ENCODE peak calls at places on chromosomes 16 and 17, in six cellular contexts. One of them, this sample, is unnamed.

GRCh38 chr16:61678182-61678581 is 358.1 kb downstream of the CDH8 start:
- DNase-seq in HCT116: no peak
- DNase-seq in HepG2: no peak
- DNase-seq in SK-N-SH: no peak
- DNase-seq in GM12878: no peak
- DNase-seq in K562: no peak
- DNase-seq in this sample: no peak

GRCh38 chr17:38663125-38663751 is 11.5 kb downstream of the EPOP start:
- DNase-seq in HCT116: peak; percentile 74
- DNase-seq in HepG2: peak; percentile 90
- DNase-seq in SK-N-SH: peak; percentile 88
- DNase-seq in GM12878: no peak
- DNase-seq in K562: peak; percentile 78
- DNase-seq in this sample: peak; percentile 88

GRCh38 chr16:68994324-68994723 is 111.1 kb upstream of the HAS3 start:
- DNase-seq in HCT116: no peak
- DNase-seq in HepG2: peak; percentile 35
- DNase-seq in SK-N-SH: no peak
- DNase-seq in GM12878: no peak
- DNase-seq in K562: no peak
- DNase-seq in this sample: no peak

GRCh38 chr17:76427457-76428231 is 25.3 kb downstream of the UBE2O start:
- DNase-seq in HCT116: no peak
- DNase-seq in HepG2: no peak
- DNase-seq in SK-N-SH: no peak
- DNase-seq in GM12878: no peak
- DNase-seq in K562: no peak
- DNase-seq in this sample: no peak

GRCh38 chr16:759110-759910 is 1.2 kb upstream of the MSLN start:
- DNase-seq in HCT116: no peak
- DNase-seq in HepG2: no peak
- DNase-seq in SK-N-SH: no peak
- DNase-seq in GM12878: no peak
- DNase-seq in K562: no peak
- DNase-seq in this sample: no peak

GRCh38 chr16:50833929-50834328 is 92.0 kb downstream of the CYLD start:
- DNase-seq in HCT116: no peak
- DNase-seq in HepG2: no peak
- DNase-seq in SK-N-SH: no peak
- DNase-seq in GM12878: no peak
- DNase-seq in K562: no peak
- DNase-seq in this sample: no peak

GRCh38 chr17:7932483-7932891 is 481 bp downstream of the CNTROB start:
- DNase-seq in HCT116: no peak
- DNase-seq in HepG2: peak; percentile 12
- DNase-seq in SK-N-SH: peak; percentile 60
- DNase-seq in GM12878: no peak
- DNase-seq in K562: peak; percentile 30
- DNase-seq in this sample: peak; percentile 41

GRCh38 chr17:72297326-72298115 is 176.7 kb downstream of the SOX9 start:
- DNase-seq in HCT116: peak; percentile 48
- DNase-seq in HepG2: no peak
- DNase-seq in SK-N-SH: no peak
- DNase-seq in GM12878: no peak
- DNase-seq in K562: no peak
- DNase-seq in this sample: no peak

GRCh38 chr17:40091691-40092397 is 8.5 kb downstream of the NR1D1 start:
- DNase-seq in HCT116: no peak
- DNase-seq in HepG2: no peak
- DNase-seq in SK-N-SH: no peak
- DNase-seq in GM12878: no peak
- DNase-seq in K562: no peak
- DNase-seq in this sample: no peak

GRCh38 chr17:54945246-54945645 is 23.2 kb downstream of the COX11 start:
- DNase-seq in HCT116: no peak
- DNase-seq in HepG2: no peak
- DNase-seq in SK-N-SH: no peak
- DNase-seq in GM12878: no peak
- DNase-seq in K562: no peak
- DNase-seq in this sample: no peak

GRCh38 chr16:1532081-1532760 is 1.2 kb upstream of the TMEM204 start:
- DNase-seq in HCT116: no peak
- DNase-seq in HepG2: no peak
- DNase-seq in SK-N-SH: no peak
- DNase-seq in GM12878: no peak
- DNase-seq in K562: no peak
- DNase-seq in this sample: no peak

GRCh38 chr16:56382901-56383355 is 42.4 kb downstream of the AMFR start:
- DNase-seq in HCT116: no peak
- DNase-seq in HepG2: peak; percentile 56
- DNase-seq in SK-N-SH: no peak
- DNase-seq in GM12878: no peak
- DNase-seq in K562: no peak
- DNase-seq in this sample: peak; percentile 35

GRCh38 chr16:67538666-67539101 is 10.1 kb downstream of the RIPOR1 start:
- DNase-seq in HCT116: no peak
- DNase-seq in HepG2: no peak
- DNase-seq in SK-N-SH: peak; percentile 38
- DNase-seq in GM12878: no peak
- DNase-seq in K562: no peak
- DNase-seq in this sample: no peak

GRCh38 chr17:17535957-17536356 is 39.8 kb upstream of the RASD1 start:
- DNase-seq in HCT116: no peak
- DNase-seq in HepG2: no peak
- DNase-seq in SK-N-SH: peak; percentile 62
- DNase-seq in GM12878: no peak
- DNase-seq in K562: no peak
- DNase-seq in this sample: no peak

GRCh38 chr16:57145046-57145963 is 40.5 kb downstream of the PSME3IP1 start:
- DNase-seq in HCT116: no peak
- DNase-seq in HepG2: no peak
- DNase-seq in SK-N-SH: no peak
- DNase-seq in GM12878: no peak
- DNase-seq in K562: peak; percentile 79
- DNase-seq in this sample: no peak

GRCh38 chr16:71637398-71637797 is 11.4 kb downstream of the MARVELD3 start:
- DNase-seq in HCT116: no peak
- DNase-seq in HepG2: no peak
- DNase-seq in SK-N-SH: no peak
- DNase-seq in GM12878: no peak
- DNase-seq in K562: no peak
- DNase-seq in this sample: no peak

GRCh38 chr16:966035-966434 is 4.7 kb downstream of the LMF1 start:
- DNase-seq in HCT116: no peak
- DNase-seq in HepG2: no peak
- DNase-seq in SK-N-SH: no peak
- DNase-seq in GM12878: no peak
- DNase-seq in K562: no peak
- DNase-seq in this sample: no peak

GRCh38 chr16:86202760-86203426 is 303.9 kb downstream of the IRF8 start:
- DNase-seq in HCT116: no peak
- DNase-seq in HepG2: no peak
- DNase-seq in SK-N-SH: no peak
- DNase-seq in GM12878: no peak
- DNase-seq in K562: no peak
- DNase-seq in this sample: no peak

GRCh38 chr17:31733326-31733725 is 125.7 kb downstream of the COPRS start:
- DNase-seq in HCT116: no peak
- DNase-seq in HepG2: no peak
- DNase-seq in SK-N-SH: no peak
- DNase-seq in GM12878: no peak
- DNase-seq in K562: no peak
- DNase-seq in this sample: no peak

GRCh38 chr17:64741038-64741641 is 79.0 kb upstream of the SMURF2 start:
- DNase-seq in HCT116: no peak
- DNase-seq in HepG2: no peak
- DNase-seq in SK-N-SH: no peak
- DNase-seq in GM12878: no peak
- DNase-seq in K562: no peak
- DNase-seq in this sample: no peak

GRCh38 chr16:86978445-86979030 is 338.7 kb downstream of the C16orf95 start:
- DNase-seq in HCT116: no peak
- DNase-seq in HepG2: no peak
- DNase-seq in SK-N-SH: no peak
- DNase-seq in GM12878: no peak
- DNase-seq in K562: no peak
- DNase-seq in this sample: no peak

GRCh38 chr16:28491080-28491969 is 549 bp downstream of the CLN3 start:
- DNase-seq in HCT116: no peak
- DNase-seq in HepG2: peak; percentile 49
- DNase-seq in SK-N-SH: peak; percentile 68
- DNase-seq in GM12878: no peak
- DNase-seq in K562: peak; percentile 74
- DNase-seq in this sample: no peak

GRCh38 chr16:86783626-86784266 is 205.4 kb downstream of the FOXL1 start:
- DNase-seq in HCT116: no peak
- DNase-seq in HepG2: no peak
- DNase-seq in SK-N-SH: no peak
- DNase-seq in GM12878: no peak
- DNase-seq in K562: no peak
- DNase-seq in this sample: no peak

GRCh38 chr17:15157051-15157450 is 108.1 kb downstream of the PMP22 start:
- DNase-seq in HCT116: no peak
- DNase-seq in HepG2: no peak
- DNase-seq in SK-N-SH: no peak
- DNase-seq in GM12878: no peak
- DNase-seq in K562: no peak
- DNase-seq in this sample: no peak

GRCh38 chr16:50946098-50946497 is 204.2 kb downstream of the CYLD start:
- DNase-seq in HCT116: no peak
- DNase-seq in HepG2: no peak
- DNase-seq in SK-N-SH: no peak
- DNase-seq in GM12878: no peak
- DNase-seq in K562: no peak
- DNase-seq in this sample: no peak

GRCh38 chr16:11719171-11719570 is 23.5 kb downstream of the TXNDC11 start:
- DNase-seq in HCT116: no peak
- DNase-seq in HepG2: peak; percentile 60
- DNase-seq in SK-N-SH: no peak
- DNase-seq in GM12878: no peak
- DNase-seq in K562: no peak
- DNase-seq in this sample: no peak

DNA sequence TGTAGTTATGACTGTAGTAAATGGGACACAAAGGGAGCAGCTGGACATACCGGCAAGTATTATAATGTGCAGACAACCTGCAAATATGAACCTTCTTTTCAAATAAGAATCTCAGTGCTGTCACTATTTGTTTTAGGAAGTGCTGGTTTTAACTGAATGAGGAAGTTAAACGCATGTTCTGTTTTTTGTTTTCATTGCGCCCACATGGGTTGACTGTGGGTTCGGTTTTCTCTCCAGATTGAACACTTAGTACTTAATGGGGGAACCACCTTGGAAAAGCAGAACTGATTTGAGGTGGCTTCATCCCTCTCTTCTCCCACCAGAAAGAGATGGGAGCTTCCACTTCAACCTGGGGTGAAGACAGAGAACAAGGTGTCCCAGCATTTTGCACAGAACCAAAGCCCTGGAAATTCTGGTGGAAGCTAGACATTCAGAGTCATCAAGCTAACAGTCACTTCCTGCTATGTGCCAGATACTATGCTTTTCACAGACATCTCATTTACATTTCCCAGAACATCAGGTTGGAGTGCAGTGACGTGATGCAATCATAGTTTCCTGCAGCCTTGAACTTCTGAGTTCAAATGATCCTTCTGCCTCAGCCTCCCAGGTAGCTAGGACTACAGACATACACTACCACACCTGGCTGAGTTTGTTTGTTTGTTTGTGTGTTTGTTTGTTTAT is 149.8 kb downstream of the CDH13 start:
- DNase-seq in HCT116: no peak
- DNase-seq in HepG2: no peak
- DNase-seq in SK-N-SH: no peak
- DNase-seq in GM12878: no peak
- DNase-seq in K562: no peak
- DNase-seq in this sample: no peak
- TF ChIP-seq JUND in HCT116: no peak
- TF ChIP-seq JUND in HepG2: no peak
- TF ChIP-seq JUND in SK-N-SH: no peak
- TF ChIP-seq JUND in GM12878: no peak
- TF ChIP-seq JUND in K562: no peak
- TF ChIP-seq JUND in this sample: no peak

GRCh38 chr17:80888276-80889160 is 103.1 kb upstream of the CHMP6 start:
- DNase-seq in HCT116: no peak
- DNase-seq in HepG2: no peak
- DNase-seq in SK-N-SH: no peak
- DNase-seq in GM12878: no peak
- DNase-seq in K562: no peak
- DNase-seq in this sample: no peak

GRCh38 chr17:80890551-80890930 is 101.1 kb upstream of the CHMP6 start:
- DNase-seq in HCT116: no peak
- DNase-seq in HepG2: no peak
- DNase-seq in SK-N-SH: no peak
- DNase-seq in GM12878: no peak
- DNase-seq in K562: no peak
- DNase-seq in this sample: no peak

GRCh38 chr17:80891096-80892018 is 100.3 kb upstream of the CHMP6 start:
- DNase-seq in HCT116: peak; percentile 96
- DNase-seq in HepG2: no peak
- DNase-seq in SK-N-SH: no peak
- DNase-seq in GM12878: peak; percentile 56
- DNase-seq in K562: peak; percentile 74
- DNase-seq in this sample: no peak

GRCh38 chr17:80889231-80889896 is 102.3 kb upstream of the CHMP6 start:
- DNase-seq in HCT116: no peak
- DNase-seq in HepG2: no peak
- DNase-seq in SK-N-SH: no peak
- DNase-seq in GM12878: no peak
- DNase-seq in K562: no peak
- DNase-seq in this sample: no peak

GRCh38 chr17:80889897-80890550 is 101.6 kb upstream of the CHMP6 start:
- DNase-seq in HCT116: no peak
- DNase-seq in HepG2: no peak
- DNase-seq in SK-N-SH: no peak
- DNase-seq in GM12878: no peak
- DNase-seq in K562: no peak
- DNase-seq in this sample: no peak
- TF ChIP-seq JUND in HCT116: no peak
- TF ChIP-seq JUND in HepG2: no peak
- TF ChIP-seq JUND in SK-N-SH: no peak
- TF ChIP-seq JUND in GM12878: no peak
- TF ChIP-seq JUND in K562: no peak
- TF ChIP-seq JUND in this sample: no peak

GRCh38 chr16:88622125-88622524 is 16.2 kb upstream of the IL17C start:
- DNase-seq in HCT116: no peak
- DNase-seq in HepG2: no peak
- DNase-seq in SK-N-SH: no peak
- DNase-seq in GM12878: no peak
- DNase-seq in K562: no peak
- DNase-seq in this sample: no peak
- TF ChIP-seq JUND in HCT116: no peak
- TF ChIP-seq JUND in HepG2: no peak
- TF ChIP-seq JUND in SK-N-SH: no peak
- TF ChIP-seq JUND in GM12878: no peak
- TF ChIP-seq JUND in K562: no peak
- TF ChIP-seq JUND in this sample: no peak

DNA sequence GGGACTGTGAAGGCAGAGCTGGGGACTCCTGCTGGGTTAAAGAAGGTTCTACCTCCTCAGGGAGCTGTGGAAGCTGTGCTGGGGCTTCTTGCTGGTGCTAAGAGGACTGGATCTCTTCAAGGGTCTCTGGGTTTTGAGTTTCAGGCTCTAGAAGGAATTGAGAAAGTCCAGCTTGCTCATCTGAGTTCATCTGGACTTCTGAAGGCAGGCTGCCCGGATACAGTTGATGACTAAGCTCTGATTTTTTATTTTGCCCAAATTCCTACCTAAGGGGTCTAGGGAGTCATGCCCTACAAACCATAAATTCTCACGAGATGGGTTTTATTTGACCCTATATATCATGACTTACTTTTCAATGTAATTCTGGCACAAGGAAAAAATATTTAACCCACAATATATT is 46.8 kb upstream of the TMEM97 start:
- DNase-seq in HCT116: no peak
- DNase-seq in HepG2: no peak
- DNase-seq in SK-N-SH: no peak
- DNase-seq in GM12878: no peak
- DNase-seq in K562: no peak
- DNase-seq in this sample: no peak
- TF ChIP-seq JUND in HCT116: no peak
- TF ChIP-seq JUND in HepG2: no peak
- TF ChIP-seq JUND in SK-N-SH: no peak
- TF ChIP-seq JUND in GM12878: no peak
- TF ChIP-seq JUND in K562: no peak
- TF ChIP-seq JUND in this sample: no peak